ENCODE peak calls at places on chromosome 15, in eight cellular contexts. One of them, this sample, is unnamed.

GRCh38 chr15:57595011-57595866 is 3.5 kb downstream of the MYZAP start:
- DNase-seq in testis: no peak
- DNase-seq in HFF-Myc: no peak
- DNase-seq in GM12878: no peak
- DNase-seq in A549: no peak
- DNase-seq in AG09319: no peak
- DNase-seq in GM20000: no peak
- DNase-seq in omental fat pad: no peak
- DNase-seq in this sample: no peak

GRCh38 chr15:74954515-74954914 is 2.1 kb downstream of the RPP25 start:
- DNase-seq in omental fat pad: no peak
- DNase-seq in HFF-Myc: no peak
- DNase-seq in testis: peak; percentile 59
- DNase-seq in GM12878: no peak
- DNase-seq in A549: no peak
- DNase-seq in AG09319: no peak
- DNase-seq in GM20000: no peak
- DNase-seq in this sample: no peak

GRCh38 chr15:70437089-70437488 is 326.3 kb downstream of the UACA start:
- DNase-seq in omental fat pad: no peak
- DNase-seq in HFF-Myc: no peak
- DNase-seq in testis: no peak
- DNase-seq in GM12878: no peak
- DNase-seq in GM20000: no peak
- DNase-seq in AG09319: no peak
- DNase-seq in A549: no peak
- DNase-seq in this sample: peak; percentile 35

GRCh38 chr15:100889359-100890058 is 9.9 kb downstream of the ALDH1A3 start:
- DNase-seq in GM20000: no peak
- DNase-seq in AG09319: peak; percentile 60
- DNase-seq in HFF-Myc: peak; percentile 36
- DNase-seq in A549: no peak
- DNase-seq in omental fat pad: no peak
- DNase-seq in testis: peak; percentile 54
- DNase-seq in GM12878: no peak
- DNase-seq in this sample: no peak

GRCh38 chr15:29050870-29051269 is 165.1 kb downstream of the APBA2 start:
- DNase-seq in HFF-Myc: peak; percentile 70
- DNase-seq in omental fat pad: no peak
- DNase-seq in GM12878: no peak
- DNase-seq in AG09319: no peak
- DNase-seq in testis: no peak
- DNase-seq in GM20000: no peak
- DNase-seq in A549: no peak
- DNase-seq in this sample: no peak

GRCh38 chr15:73873456-73873855 is at the start of gene TBC1D21:
- DNase-seq in testis: no peak
- DNase-seq in omental fat pad: no peak
- DNase-seq in A549: no peak
- DNase-seq in GM12878: no peak
- DNase-seq in AG09319: no peak
- DNase-seq in HFF-Myc: no peak
- DNase-seq in GM20000: no peak
- DNase-seq in this sample: no peak

GRCh38 chr15:40832903-40833302 is 4.4 kb upstream of the PPP1R14D start:
- DNase-seq in GM20000: no peak
- DNase-seq in AG09319: no peak
- DNase-seq in GM12878: no peak
- DNase-seq in testis: no peak
- DNase-seq in A549: no peak
- DNase-seq in omental fat pad: no peak
- DNase-seq in HFF-Myc: no peak
- DNase-seq in this sample: no peak

GRCh38 chr15:100572362-100572983 is 29.5 kb downstream of the LINS1 start:
- DNase-seq in A549: peak; percentile 29
- DNase-seq in GM20000: no peak
- DNase-seq in GM12878: no peak
- DNase-seq in testis: no peak
- DNase-seq in HFF-Myc: no peak
- DNase-seq in AG09319: no peak
- DNase-seq in omental fat pad: no peak
- DNase-seq in this sample: no peak

GRCh38 chr15:69786136-69786701 is 311.5 kb downstream of the TLE3 start:
- DNase-seq in testis: no peak
- DNase-seq in A549: no peak
- DNase-seq in GM20000: no peak
- DNase-seq in HFF-Myc: no peak
- DNase-seq in omental fat pad: no peak
- DNase-seq in GM12878: no peak
- DNase-seq in AG09319: no peak
- DNase-seq in this sample: no peak

GRCh38 chr15:47184003-47184404 is 533.3 kb upstream of the SEMA6D start:
- DNase-seq in omental fat pad: no peak
- DNase-seq in GM20000: peak; percentile 10
- DNase-seq in testis: peak; percentile 62
- DNase-seq in HFF-Myc: no peak
- DNase-seq in AG09319: no peak
- DNase-seq in GM12878: no peak
- DNase-seq in A549: no peak
- DNase-seq in this sample: no peak

GRCh38 chr15:29132786-29133185 is 136.8 kb downstream of the NSMCE3 start:
- DNase-seq in GM12878: no peak
- DNase-seq in HFF-Myc: no peak
- DNase-seq in AG09319: no peak
- DNase-seq in omental fat pad: no peak
- DNase-seq in A549: no peak
- DNase-seq in testis: no peak
- DNase-seq in GM20000: no peak
- DNase-seq in this sample: no peak

GRCh38 chr15:26670116-26670515 is 102.8 kb downstream of the GABRB3 start:
- DNase-seq in HFF-Myc: no peak
- DNase-seq in GM12878: no peak
- DNase-seq in omental fat pad: no peak
- DNase-seq in AG09319: no peak
- DNase-seq in testis: no peak
- DNase-seq in GM20000: no peak
- DNase-seq in A549: no peak
- DNase-seq in this sample: no peak

GRCh38 chr15:39920510-39921273 is 626 bp upstream of the GPR176 start:
- DNase-seq in testis: peak; percentile 86
- DNase-seq in AG09319: peak; percentile 57
- DNase-seq in omental fat pad: peak; percentile 68
- DNase-seq in GM12878: peak; percentile 38
- DNase-seq in GM20000: peak; percentile 93
- DNase-seq in HFF-Myc: no peak
- DNase-seq in A549: peak; percentile 26
- DNase-seq in this sample: peak; percentile 75

GRCh38 chr15:39468828-39469227 is 112.1 kb upstream of the THBS1 start:
- DNase-seq in GM12878: no peak
- DNase-seq in GM20000: no peak
- DNase-seq in AG09319: no peak
- DNase-seq in testis: no peak
- DNase-seq in A549: no peak
- DNase-seq in HFF-Myc: no peak
- DNase-seq in omental fat pad: no peak
- DNase-seq in this sample: no peak

GRCh38 chr15:99433026-99433756 is 132.6 kb upstream of the MEF2A start:
- DNase-seq in GM20000: peak; percentile 80
- DNase-seq in A549: no peak
- DNase-seq in AG09319: no peak
- DNase-seq in testis: no peak
- DNase-seq in GM12878: no peak
- DNase-seq in omental fat pad: peak; percentile 24
- DNase-seq in HFF-Myc: no peak
- DNase-seq in this sample: peak; percentile 72

GRCh38 chr15:28868744-28869143 is 17.0 kb upstream of the APBA2 start:
- DNase-seq in GM12878: no peak
- DNase-seq in A549: no peak
- DNase-seq in omental fat pad: no peak
- DNase-seq in HFF-Myc: no peak
- DNase-seq in GM20000: no peak
- DNase-seq in AG09319: no peak
- DNase-seq in testis: no peak
- DNase-seq in this sample: no peak

GRCh38 chr15:95304116-95304873 is 1026.2 kb upstream of the NR2F2 start:
- DNase-seq in AG09319: no peak
- DNase-seq in A549: no peak
- DNase-seq in GM20000: no peak
- DNase-seq in omental fat pad: no peak
- DNase-seq in HFF-Myc: peak; percentile 48
- DNase-seq in testis: peak; percentile 70
- DNase-seq in GM12878: no peak
- DNase-seq in this sample: no peak

GRCh38 chr15:73927003-73927475 is 777 bp downstream of the LOXL1 start:
- DNase-seq in GM20000: peak; percentile 64
- DNase-seq in omental fat pad: no peak
- DNase-seq in A549: no peak
- DNase-seq in GM12878: no peak
- DNase-seq in testis: peak; percentile 51
- DNase-seq in AG09319: no peak
- DNase-seq in HFF-Myc: no peak
- DNase-seq in this sample: peak; percentile 64

GRCh38 chr15:34266751-34267150 is 41.9 kb downstream of the EMC4 start:
- DNase-seq in AG09319: no peak
- DNase-seq in GM20000: no peak
- DNase-seq in omental fat pad: no peak
- DNase-seq in HFF-Myc: no peak
- DNase-seq in GM12878: no peak
- DNase-seq in A549: no peak
- DNase-seq in testis: no peak
- DNase-seq in this sample: no peak

GRCh38 chr15:46034755-46035154 is 399.9 kb downstream of the SQOR start:
- DNase-seq in GM12878: no peak
- DNase-seq in testis: no peak
- DNase-seq in GM20000: no peak
- DNase-seq in A549: no peak
- DNase-seq in AG09319: no peak
- DNase-seq in omental fat pad: no peak
- DNase-seq in HFF-Myc: no peak
- DNase-seq in this sample: no peak

GRCh38 chr15:101675796-101676582 is 23.8 kb upstream of the TM2D3 start:
- DNase-seq in HFF-Myc: no peak
- DNase-seq in testis: no peak
- DNase-seq in GM12878: no peak
- DNase-seq in omental fat pad: no peak
- DNase-seq in GM20000: no peak
- DNase-seq in AG09319: no peak
- DNase-seq in A549: peak; percentile 34
- DNase-seq in this sample: no peak

DNA sequence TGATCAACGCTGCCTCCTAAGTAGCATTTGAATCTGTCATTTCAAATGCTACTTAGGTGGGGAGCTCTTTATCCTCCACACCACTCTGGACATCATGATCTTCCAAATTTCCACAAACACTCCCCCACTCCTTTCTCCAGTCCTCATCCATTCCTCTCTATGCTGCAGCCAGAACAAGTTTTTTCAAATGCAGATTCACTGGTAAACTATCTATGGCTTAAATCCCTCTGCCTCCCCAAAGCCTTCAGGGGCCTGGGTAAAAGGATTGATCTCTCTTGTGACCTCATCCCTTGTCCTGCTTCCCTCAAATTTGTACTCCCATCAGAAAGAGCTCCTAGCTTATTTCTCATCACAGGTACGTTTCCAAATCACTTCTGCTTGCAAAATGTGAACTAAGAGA is 1.3 kb upstream of the AEN start:
- DNase-seq in GM12878: no peak
- DNase-seq in A549: no peak
- DNase-seq in HFF-Myc: no peak
- DNase-seq in testis: no peak
- DNase-seq in AG09319: no peak
- DNase-seq in GM20000: no peak
- DNase-seq in omental fat pad: no peak
- DNase-seq in this sample: no peak
- TF ChIP-seq CTCF in GM12878: no peak
- TF ChIP-seq CTCF in A549: no peak
- TF ChIP-seq CTCF in HFF-Myc: no peak
- TF ChIP-seq CTCF in testis: no peak
- TF ChIP-seq CTCF in AG09319: no peak
- TF ChIP-seq CTCF in GM20000: no peak
- TF ChIP-seq CTCF in omental fat pad: no peak
- TF ChIP-seq CTCF in this sample: no peak

DNA sequence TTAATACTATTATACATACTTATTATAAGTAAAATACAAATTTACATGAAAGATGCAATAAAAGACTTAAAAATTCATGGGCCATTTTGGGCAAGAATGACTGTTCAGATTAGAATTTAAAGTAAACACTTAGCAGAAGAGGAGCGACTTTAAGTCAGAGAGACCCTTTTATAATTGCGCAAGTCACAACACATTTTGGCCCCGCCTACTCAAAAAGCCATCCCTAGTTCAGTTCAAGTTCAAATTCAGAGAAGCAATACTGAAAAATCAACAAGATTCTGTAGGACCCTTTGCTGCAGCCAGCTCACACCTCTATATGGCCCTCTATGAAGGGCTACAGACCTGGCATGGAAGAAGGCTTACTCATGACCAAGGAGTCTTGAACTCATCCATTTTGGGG is 64.6 kb downstream of the PEAK1 start:
- DNase-seq in testis: no peak
- DNase-seq in GM20000: no peak
- DNase-seq in AG09319: no peak
- DNase-seq in A549: no peak
- DNase-seq in HFF-Myc: no peak
- DNase-seq in GM12878: no peak
- DNase-seq in omental fat pad: no peak
- DNase-seq in this sample: no peak
- TF ChIP-seq CTCF in testis: no peak
- TF ChIP-seq CTCF in GM20000: no peak
- TF ChIP-seq CTCF in AG09319: no peak
- TF ChIP-seq CTCF in A549: no peak
- TF ChIP-seq CTCF in HFF-Myc: no peak
- TF ChIP-seq CTCF in GM12878: no peak
- TF ChIP-seq CTCF in omental fat pad: no peak
- TF ChIP-seq CTCF in this sample: no peak

DNA sequence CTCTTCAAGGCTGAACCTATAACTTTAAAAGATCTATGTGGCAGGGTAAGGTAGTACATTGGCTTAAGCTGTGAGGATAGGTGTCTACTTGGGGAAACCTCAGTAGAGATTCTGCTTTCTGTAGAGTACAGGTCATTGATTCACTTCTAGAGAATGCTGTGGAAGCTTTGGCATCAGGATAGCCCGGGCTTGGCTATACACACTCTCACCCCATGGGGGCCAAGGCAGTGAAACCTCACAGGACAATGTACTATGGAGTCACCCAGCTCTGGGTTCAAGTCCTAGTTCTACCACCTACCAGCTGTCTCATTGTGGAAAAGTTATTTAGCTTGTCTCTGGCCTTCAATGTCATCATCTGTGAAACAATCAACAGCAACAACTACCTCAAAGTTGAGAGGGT is 9.0 kb downstream of the MTFMT start:
- DNase-seq in A549: peak; percentile 47
- DNase-seq in omental fat pad: no peak
- DNase-seq in AG09319: no peak
- DNase-seq in HFF-Myc: no peak
- DNase-seq in GM12878: no peak
- DNase-seq in GM20000: no peak
- DNase-seq in testis: no peak
- DNase-seq in this sample: no peak
- TF ChIP-seq CTCF in A549: no peak
- TF ChIP-seq CTCF in omental fat pad: no peak
- TF ChIP-seq CTCF in AG09319: no peak
- TF ChIP-seq CTCF in HFF-Myc: no peak
- TF ChIP-seq CTCF in GM12878: no peak
- TF ChIP-seq CTCF in GM20000: no peak
- TF ChIP-seq CTCF in testis: no peak
- TF ChIP-seq CTCF in this sample: no peak

GRCh38 chr15:52463638-52464037 is 65.0 kb downstream of the MYO5A start:
- DNase-seq in AG09319: no peak
- DNase-seq in HFF-Myc: no peak
- DNase-seq in A549: no peak
- DNase-seq in testis: no peak
- DNase-seq in omental fat pad: no peak
- DNase-seq in GM12878: no peak
- DNase-seq in GM20000: peak; percentile 47
- DNase-seq in this sample: no peak
- TF ChIP-seq CTCF in AG09319: no peak
- TF ChIP-seq CTCF in HFF-Myc: no peak
- TF ChIP-seq CTCF in A549: peak; percentile 28
- TF ChIP-seq CTCF in testis: no peak
- TF ChIP-seq CTCF in omental fat pad: no peak
- TF ChIP-seq CTCF in GM12878: peak; percentile 48
- TF ChIP-seq CTCF in GM20000: no peak
- TF ChIP-seq CTCF in this sample: no peak